ENCODE peak calls at places on chromosome 4, in five cellular contexts. K is DMS 273 treated with DMSO at 0.1 percent for 48 hours, A is AG20443, R is mammary epithelial cell, L is ELR. V is an unnamed sample.

GRCh38 chr4:58776627-58777026 is 1666.4 kb upstream of the IGFBP7 start:
- DNase-seq in K (no peak), A (no peak), R (no peak), L (peak; percentile 86), V (no peak)

GRCh38 chr4:1752284-1753041 is 31.1 kb downstream of the TACC3 start:
- DNase-seq in K (no peak), A (no peak), R (no peak), L (peak; percentile 25), V (no peak)

GRCh38 chr4:77226939-77227705 is 70.1 kb downstream of the CCNG2 start:
- DNase-seq in K (no peak), A (no peak), R (no peak), L (no peak), V (no peak)

GRCh38 chr4:55180980-55181379 is 55.6 kb upstream of the KDR start:
- DNase-seq in K (no peak), A (no peak), R (no peak), L (peak; percentile 23), V (no peak)

GRCh38 chr4:91243132-91243531 is 1060.6 kb upstream of the GRID2 start:
- DNase-seq in K (no peak), A (no peak), R (no peak), L (no peak), V (no peak)

GRCh38 chr4:178745203-178745602 is 1303.0 kb upstream of the AGA start:
- DNase-seq in K (no peak), A (no peak), R (no peak), L (peak; percentile 54), V (no peak)

GRCh38 chr4:85867281-85867680 is 392.3 kb downstream of the ARHGAP24 start:
- DNase-seq in K (no peak), A (peak; percentile 43), R (no peak), L (no peak), V (no peak)

GRCh38 chr4:163493643-163494359 is 689 bp upstream of the TMA16 start:
- DNase-seq in K (no peak), A (no peak), R (no peak), L (no peak), V (no peak)